ENCODE peak calls at places on chromosomes 4 and X, in nine cellular contexts. K is stimulated activated CD4-positive, alpha-beta T cell treated with anti-CD3 and anti-CD28 coated beads, Interleukin-4, amount 100 ng/mL, for 1 hour; U is cardiac fibroblast; Y is B cell; L is tibial nerve; Q is caudate nucleus; T is stimulated activated CD8-positive, alpha-beta memory T cell treated with anti-CD3 and anti-CD28 coated beads, Interleukin-15, amount 100 ng/mL, for 1 hour; M is AG09309; S is pancreas. B is an unnamed sample.

GRCh38 chr4:10647811-10648210 is 36.8 kb downstream of the CLNK start:
- DNase-seq in K (no peak), U (no peak), M (no peak), Y (no peak), L (no peak), T (no peak), S (no peak), Q (no peak), B (no peak)

GRCh38 chrX:13890806-13891205 is 73.9 kb upstream of the GPM6B start:
- DNase-seq in L (no peak), Q (no peak), K (no peak), T (no peak), U (no peak), Y (no peak), M (no peak), S (no peak), B (no peak)

GRCh38 chrX:337331-337831 is 18.8 kb upstream of the GTPBP6 start:
- DNase-seq in S (no peak), L (no peak), M (no peak), T (no peak), U (no peak), K (no peak), Y (no peak), Q (no peak), B (no peak)

GRCh38 chr4:69095301-69095731 is 958 bp upstream of the UGT2B7 start:
- DNase-seq in U (peak), S (no peak), T (no peak), Q (no peak), M (no peak), K (no peak), L (no peak), Y (no peak), B (peak)

GRCh38 chr4:113294910-113295309 is 245.5 kb downstream of the ANK2 start:
- DNase-seq in T (no peak), U (no peak), M (no peak), Y (no peak), L (no peak), S (no peak), K (no peak), Q (no peak), B (no peak)

GRCh38 chrX:63330681-63331080 is 20.5 kb downstream of the SPIN4 start:
- DNase-seq in S (no peak), L (no peak), Q (no peak), K (no peak), T (no peak), Y (no peak), M (no peak), U (peak), B (no peak)

GRCh38 chrX:11667286-11667685 is 1.6 kb upstream of the ARHGAP6 start:
- DNase-seq in K (no peak), Y (no peak), S (no peak), L (no peak), Q (no peak), U (no peak), M (no peak), T (no peak), B (no peak)

GRCh38 chrX:24506082-24506481 is 41.0 kb downstream of the PDK3 start:
- DNase-seq in K (no peak), S (no peak), M (no peak), U (peak), T (no peak), L (no peak), Y (no peak), Q (no peak), B (no peak)

GRCh38 chrX:48606091-48606490 is 8.8 kb downstream of the WDR13 start:
- DNase-seq in Q (no peak), T (no peak), Y (no peak), L (no peak), U (no peak), M (no peak), K (no peak), S (no peak), B (no peak)

GRCh38 chrX:107442914-107443527 is 6.4 kb upstream of the FRMPD3 start:
- DNase-seq in M (no peak), Y (no peak), L (no peak), K (no peak), U (no peak), Q (no peak), T (no peak), S (no peak), B (no peak)

GRCh38 chrX:132955710-132956109 is 2.7 kb downstream of the HS6ST2 start:
- DNase-seq in M (no peak), L (no peak), S (no peak), U (no peak), T (no peak), Y (no peak), K (no peak), Q (no peak), B (no peak)

GRCh38 chrX:153620576-153620975 is 21.6 kb upstream of the CCNQ start:
- DNase-seq in K (no peak), U (no peak), T (no peak), Q (no peak), S (no peak), Y (no peak), L (no peak), M (no peak), B (no peak)

GRCh38 chr4:140112576-140112975 is 41.4 kb downstream of the MAML3 start:
- DNase-seq in Y (no peak), K (no peak), M (no peak), U (no peak), L (no peak), Q (no peak), S (no peak), T (no peak), B (no peak)

GRCh38 chrX:3567681-3568080 is 145.8 kb downstream of the PRKX start:
- DNase-seq in Y (no peak), S (no peak), K (no peak), U (peak), T (no peak), L (no peak), Q (no peak), M (no peak), B (no peak)

GRCh38 chr4:4780634-4781287 is 78.7 kb upstream of the MSX1 start:
- DNase-seq in U (peak), T (no peak), K (no peak), L (no peak), Y (no peak), Q (no peak), S (no peak), M (peak), B (no peak)

GRCh38 chr4:15963568-15963967 is 593 bp upstream of the FGFBP2 start:
- DNase-seq in U (no peak), S (no peak), L (no peak), K (peak), T (no peak), Y (peak), M (no peak), Q (no peak), B (no peak)

GRCh38 chr4:3321295-3321889 is 28.6 kb downstream of the RGS12 start:
- DNase-seq in M (no peak), U (no peak), S (no peak), L (no peak), T (no peak), Q (no peak), Y (no peak), K (no peak), B (no peak)

GRCh38 chr4:121182296-121182695 is 18.2 kb upstream of the TNIP3 start:
- DNase-seq in Y (no peak), L (no peak), Q (no peak), T (no peak), K (no peak), S (peak), M (no peak), U (peak), B (no peak)

GRCh38 chr4:100547541-100548208 is 29.9 kb upstream of the EMCN start:
- DNase-seq in S (no peak), L (no peak), Y (no peak), U (no peak), Q (no peak), K (no peak), M (no peak), T (no peak), B (no peak)

GRCh38 chr4:165826166-165826565 is 46.9 kb upstream of the TLL1 start:
- DNase-seq in U (no peak), T (no peak), M (no peak), L (no peak), K (no peak), Q (no peak), S (no peak), Y (no peak), B (no peak)

GRCh38 chrX:150766351-150767044 is 73.3 kb downstream of the MTMR1 start:
- DNase-seq in T (no peak), K (no peak), S (no peak), M (no peak), Q (no peak), U (no peak), L (no peak), Y (no peak), B (no peak)

GRCh38 chr4:163493643-163494359 is 689 bp upstream of the TMA16 start:
- DNase-seq in U (no peak), Y (peak), L (no peak), M (no peak), Q (no peak), K (no peak), S (peak), T (no peak), B (no peak)

GRCh38 chr4:25915359-25915716 is 1.3 kb downstream of the SMIM20 start:
- DNase-seq in L (no peak), Y (no peak), T (no peak), S (no peak), M (no peak), U (peak), Q (no peak), K (no peak), B (no peak)

GRCh38 chr4:10015140-10015753 is 6.0 kb downstream of the SLC2A9 start:
- DNase-seq in L (no peak), Y (no peak), Q (no peak), T (no peak), S (no peak), K (no peak), U (peak), M (no peak), B (no peak)

GRCh38 chr4:87130985-87131753 is 89.2 kb downstream of the KLHL8 start:
- DNase-seq in Q (no peak), K (no peak), U (no peak), L (no peak), S (no peak), Y (no peak), M (no peak), T (no peak), B (no peak)

GRCh38 chr4:143728171-143728570 is 27.7 kb upstream of the FREM3 start:
- DNase-seq in Q (no peak), M (no peak), L (no peak), K (no peak), T (no peak), S (no peak), Y (no peak), U (peak), B (no peak)

GRCh38 chr4:72111863-72112262 is 80.1 kb downstream of the NPFFR2 start:
- DNase-seq in K (no peak), Q (no peak), L (no peak), S (no peak), T (no peak), M (no peak), U (no peak), Y (no peak), B (no peak)

GRCh38 chr4:37719021-37719420 is 32.8 kb upstream of the RELL1 start:
- DNase-seq in L (no peak), M (no peak), U (no peak), K (no peak), Y (no peak), T (no peak), Q (no peak), S (no peak), B (no peak)

GRCh38 chrX:73182502-73183114 is 32.0 kb downstream of the NAP1L2 start:
- DNase-seq in K (no peak), Y (no peak), Q (no peak), L (no peak), U (no peak), S (peak), T (no peak), M (no peak), B (no peak)